ENCODE peak calls at places on chromosomes 12 and 14, in four cellular contexts. R, P, G and F are unnamed samples.

GRCh38 chr14:92938890-92939671 is 16.1 kb downstream of the CHGA start:
- DNase-seq in R (no peak), P (no peak), G (no peak), F (no peak)

GRCh38 chr12:59079029-59079428 is 158.7 kb upstream of the LRIG3 start:
- DNase-seq in R (no peak), P (no peak), G (no peak), F (no peak)

GRCh38 chr12:63083046-63083445 is 68.0 kb downstream of the AVPR1A start:
- DNase-seq in R (no peak), P (no peak), G (no peak), F (no peak)

GRCh38 chr12:46504494-46504893 is 131.9 kb upstream of the SLC38A2 start:
- DNase-seq in R (no peak), P (no peak), G (no peak), F (no peak)

GRCh38 chr14:37588667-37588955 is 6.4 kb downstream of the FOXA1 start:
- DNase-seq in R (no peak), P (no peak), G (no peak), F (no peak)

GRCh38 chr14:57865450-57866198 is at the start of gene SLC35F4:
- DNase-seq in R (no peak), P (no peak), G (no peak), F (no peak)

GRCh38 chr14:67533754-67534085 is 630 bp downstream of the PLEKHH1 start:
- DNase-seq in R (no peak), P (no peak), G (no peak), F (no peak)

GRCh38 chr12:84929486-84929885 is 16.9 kb upstream of the SLC6A15 start:
- DNase-seq in R (no peak), P (peak), G (no peak), F (no peak)

GRCh38 chr12:9910716-9911421 is 21.3 kb downstream of the CLEC2A start:
- DNase-seq in R (peak), P (peak), G (peak), F (no peak)

GRCh38 chr12:64528616-64529015 is 76.7 kb downstream of the TBK1 start:
- DNase-seq in R (no peak), P (no peak), G (no peak), F (no peak)

GRCh38 chr12:83143937-83144336 is 457.2 kb downstream of the TMTC2 start:
- DNase-seq in R (no peak), P (no peak), G (no peak), F (no peak)

GRCh38 chr12:14315501-14315900 is 50.0 kb upstream of the ATF7IP start:
- DNase-seq in R (no peak), P (no peak), G (no peak), F (no peak)

DNA sequence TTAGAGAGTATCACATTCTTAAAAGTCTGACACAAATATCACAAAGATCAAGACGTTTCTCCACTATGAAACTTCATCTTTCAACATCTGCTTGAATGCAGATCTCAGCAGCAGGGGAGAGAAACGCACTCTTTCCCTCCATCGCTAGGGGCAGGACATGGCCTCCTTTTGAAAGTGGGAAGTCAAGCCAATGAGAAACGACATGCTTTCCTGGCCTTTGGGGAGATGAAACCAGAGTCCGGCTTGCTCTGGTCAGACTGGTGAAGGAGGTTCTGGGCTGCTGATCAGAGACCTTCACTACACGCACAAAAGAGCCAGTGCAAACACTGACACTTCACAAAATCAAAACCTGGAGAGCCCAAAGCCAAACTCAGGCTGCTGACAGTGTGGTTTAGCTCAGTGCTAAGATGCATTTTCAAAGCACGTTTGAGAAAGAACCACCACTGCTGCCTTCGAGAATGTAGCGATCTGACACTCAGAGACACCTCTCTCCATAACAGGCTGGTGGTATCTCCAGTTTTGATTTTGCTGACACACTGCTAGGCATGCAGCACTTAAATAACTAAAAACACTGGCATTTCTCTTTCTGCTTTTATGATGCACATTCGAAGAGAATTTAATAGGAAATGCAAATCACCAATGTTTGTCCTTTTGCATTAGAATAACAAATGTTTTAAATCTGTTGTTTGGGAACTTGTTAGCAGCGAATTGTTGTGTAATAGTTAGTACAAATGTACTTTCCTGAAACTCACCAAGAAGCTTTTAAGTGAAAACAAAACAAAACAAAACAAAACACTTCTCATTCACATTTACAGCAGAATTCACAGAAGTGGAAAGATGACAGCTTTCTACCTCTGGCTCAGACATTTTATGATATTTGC is 93.9 kb upstream of the OVCH1 start:
- DNase-seq in R (peak), P (peak), G (peak), F (no peak)
- TF ChIP-seq CTCF in R (peak), P (peak), G (no peak), F (no peak)

GRCh38 chr14:72553161-72553560 is 340.7 kb downstream of the DPF3 start:
- DNase-seq in R (no peak), P (no peak), G (no peak), F (no peak)

GRCh38 chr14:72555609-72556000 is 338.3 kb downstream of the DPF3 start:
- DNase-seq in R (no peak), P (no peak), G (no peak), F (no peak)

GRCh38 chr14:72553656-72554055 is 340.2 kb downstream of the DPF3 start:
- DNase-seq in R (no peak), P (no peak), G (no peak), F (no peak)

GRCh38 chr14:72554401-72554800 is 339.5 kb downstream of the DPF3 start:
- DNase-seq in R (no peak), P (no peak), G (no peak), F (no peak)

DNA sequence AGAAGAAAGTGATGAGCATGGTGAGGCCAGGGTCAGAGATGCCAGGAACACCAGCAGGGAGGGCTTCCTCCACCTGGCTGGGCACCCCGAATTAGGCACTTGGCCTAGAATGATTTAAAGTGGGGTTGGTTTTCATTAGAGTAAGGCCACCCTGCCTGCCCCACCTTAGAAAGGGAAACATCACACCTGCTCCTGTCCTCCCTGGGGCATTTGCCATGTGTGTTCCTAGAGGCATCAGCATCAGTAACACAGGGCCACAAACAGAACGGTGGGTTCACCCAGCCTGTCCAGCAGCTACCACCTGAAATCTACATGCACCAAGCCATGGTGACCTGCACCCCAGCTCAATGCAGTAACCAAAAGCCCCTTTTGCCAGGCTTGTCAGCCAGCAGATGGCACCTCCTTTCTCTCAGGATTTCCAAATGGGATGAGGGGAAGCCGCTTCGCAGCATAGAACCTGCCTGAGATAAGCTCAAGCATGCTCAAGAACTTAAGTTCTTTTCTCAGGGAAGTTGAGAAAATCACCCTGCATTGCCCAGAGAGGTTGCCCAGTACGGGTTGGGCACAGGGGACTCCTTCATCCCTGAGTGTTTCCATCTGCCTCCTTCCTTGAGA is 338.8 kb downstream of the DPF3 start:
- DNase-seq in R (no peak), P (no peak), G (no peak), F (no peak)
- TF ChIP-seq CTCF in R (no peak), P (no peak), G (no peak), F (no peak)

GRCh38 chr12:17030338-17030737 is 424.4 kb upstream of the LMO3 start:
- DNase-seq in R (no peak), P (no peak), G (no peak), F (no peak)

DNA sequence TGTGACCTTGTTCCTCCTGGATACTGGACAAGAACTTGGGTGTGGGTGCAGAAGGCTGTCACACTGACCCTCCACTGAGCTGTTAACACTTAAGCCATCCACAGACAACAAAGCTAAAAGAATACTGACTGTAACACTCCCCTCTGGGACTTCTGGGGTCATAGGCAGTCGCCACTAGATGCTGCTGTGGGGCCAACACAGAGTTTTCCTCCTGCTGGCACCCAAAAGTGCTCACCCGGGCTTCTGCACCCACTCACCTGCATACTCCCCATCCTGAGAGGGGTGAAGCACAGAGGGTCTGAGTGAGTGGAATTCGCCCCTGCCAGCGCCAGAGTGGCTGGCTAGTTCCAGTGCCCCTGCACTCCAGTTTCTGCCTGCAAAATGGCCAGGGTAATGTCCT is 422.4 kb upstream of the LMO3 start:
- DNase-seq in R (no peak), P (no peak), G (peak), F (no peak)
- TF ChIP-seq CTCF in R (no peak), P (no peak), G (peak), F (no peak)

DNA sequence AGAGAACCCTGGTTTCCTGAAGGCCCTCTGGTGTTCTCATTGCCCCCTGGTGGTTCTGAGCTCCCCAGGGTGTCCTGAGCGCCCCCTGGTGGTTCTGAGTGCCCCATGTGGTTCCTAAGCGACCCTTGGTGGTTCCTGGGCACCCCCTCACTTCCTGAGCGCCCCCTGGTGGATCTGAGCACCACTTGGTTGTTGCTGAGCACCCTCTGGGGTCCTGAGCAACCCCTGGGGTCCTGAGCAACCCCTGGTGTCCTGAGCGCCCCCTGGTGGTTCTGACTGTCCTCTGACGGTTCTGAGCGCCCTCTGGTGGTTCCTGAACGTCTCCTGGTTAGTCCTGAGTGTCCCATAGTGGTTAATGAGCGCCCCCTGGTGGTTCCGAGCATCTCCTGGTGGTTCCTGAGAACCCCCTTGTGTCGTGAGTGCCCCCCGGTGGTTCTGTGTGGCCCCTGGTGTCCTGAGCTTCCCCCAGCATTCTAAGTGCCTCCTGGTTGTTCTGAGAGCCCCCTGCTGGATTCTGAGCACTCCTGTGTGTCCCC is 568.3 kb downstream of the TMEM121 start:
- DNase-seq in R (no peak), P (no peak), G (peak), F (peak)
- TF ChIP-seq CTCF in R (peak), P (no peak), G (no peak), F (peak)

DNA sequence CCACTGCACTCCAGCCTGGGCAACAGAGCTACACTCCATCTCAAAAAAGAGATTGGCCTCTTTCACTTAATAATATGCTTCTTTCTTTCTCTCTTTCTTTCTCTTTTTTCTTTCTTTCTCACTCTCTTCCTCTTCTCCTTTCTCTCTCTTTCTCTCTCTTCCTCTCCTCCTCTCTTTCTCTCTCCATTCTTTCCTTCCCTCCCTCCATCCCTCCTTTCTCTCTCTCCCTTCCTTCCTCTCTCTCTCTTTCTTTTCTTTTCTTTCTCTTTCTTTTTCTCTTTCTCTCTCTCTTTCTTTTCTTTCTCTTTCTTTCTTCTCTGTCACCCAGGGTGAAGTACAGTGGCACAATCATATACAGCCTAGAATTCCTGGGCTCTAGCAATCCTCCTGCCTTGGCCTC is 38.4 kb downstream of the IRF2BPL start:
- DNase-seq in R (no peak), P (no peak), G (no peak), F (no peak)
- TF ChIP-seq CTCF in R (no peak), P (no peak), G (no peak), F (no peak)

GRCh38 chr12:6533653-6534157 is 612 bp upstream of the GAPDH start:
- DNase-seq in R (peak), P (peak), G (peak), F (peak)
- TF ChIP-seq CTCF in R (no peak), P (no peak), G (no peak), F (no peak)

DNA sequence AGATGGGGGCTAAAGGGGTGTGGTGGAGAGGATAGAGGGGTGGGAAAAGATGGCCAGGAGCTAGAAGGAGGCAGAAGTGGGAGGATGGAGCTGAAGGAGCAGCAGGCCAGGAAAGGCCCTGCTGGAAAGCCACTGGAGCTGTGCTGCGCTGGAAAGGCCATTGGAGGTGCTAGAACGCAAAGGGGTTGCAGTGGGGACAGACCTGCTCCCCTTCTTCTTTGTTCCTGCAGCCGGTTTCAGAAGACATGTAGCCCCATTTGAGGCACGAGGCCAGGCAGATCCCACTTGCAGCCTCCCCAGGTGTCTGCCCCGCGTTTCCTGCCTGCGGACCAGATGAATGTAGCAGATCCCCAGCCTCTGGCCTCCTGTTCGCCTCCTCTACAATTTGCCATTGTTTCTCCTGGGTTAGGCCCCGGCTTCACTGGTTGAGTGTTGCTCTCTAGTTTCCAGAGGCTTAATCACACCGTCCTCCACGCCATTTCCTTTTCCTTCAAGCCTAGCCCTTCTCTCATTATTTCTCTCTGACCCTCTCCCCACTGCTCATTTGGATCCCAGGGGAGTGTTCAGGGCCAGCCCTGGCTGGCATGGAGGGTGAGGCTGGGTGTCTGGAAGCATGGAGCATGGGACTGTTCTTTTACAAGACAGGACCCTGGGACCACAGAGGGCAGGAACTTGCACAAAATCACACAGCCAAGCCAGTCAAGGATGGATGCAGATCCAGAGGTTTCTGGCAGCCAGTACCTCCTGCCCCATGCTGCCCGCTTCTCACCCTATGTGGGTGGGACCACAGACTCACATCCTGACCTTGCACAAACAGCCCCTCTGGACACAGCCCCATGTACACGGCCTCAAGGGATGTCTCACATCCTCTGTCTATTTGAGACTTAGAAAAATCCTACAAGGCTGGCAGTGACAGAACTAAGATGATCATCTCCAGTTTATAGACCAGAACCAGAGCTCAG is 2.3 kb upstream of the GPR162 start:
- DNase-seq in R (no peak), P (no peak), G (no peak), F (no peak)
- TF ChIP-seq CTCF in R (no peak), P (no peak), G (no peak), F (no peak)